ENCODE peak calls at places on chromosomes 1 and 21, in ten cellular contexts. R, D, S, W, O, I, X, P, K and G are unnamed samples.

GRCh38 chr1:226548281-226549093 is at the start of gene STUM:
- DNase-seq in X (peak; percentile 10), D (peak; percentile 35), K (peak; percentile 48), S (peak; percentile 72), P (peak; percentile 71), I (peak; percentile 64), O (no peak), W (no peak), R (no peak), G (peak; percentile 56)

GRCh38 chr1:209926045-209926444 is 12.0 kb upstream of the SYT14 start:
- DNase-seq in S (peak; percentile 91), X (peak; percentile 28), O (no peak), K (no peak), W (no peak), R (no peak), P (no peak), D (no peak), I (no peak), G (no peak)

GRCh38 chr1:92080128-92080985 is at the start of gene BTBD8:
- DNase-seq in R (peak; percentile 84), K (peak; percentile 81), S (peak; percentile 85), O (peak; percentile 76), X (peak; percentile 78), I (peak; percentile 91), P (peak; percentile 92), D (peak; percentile 84), W (peak; percentile 90), G (peak; percentile 83)

GRCh38 chr1:102550729-102551384 is 554.1 kb upstream of the OLFM3 start:
- DNase-seq in O (no peak), W (no peak), R (no peak), K (no peak), S (peak; percentile 62), I (no peak), X (no peak), P (no peak), D (no peak), G (no peak)

GRCh38 chr1:227125929-227126545 is 185.9 kb downstream of the COQ8A start:
- DNase-seq in X (no peak), D (no peak), R (no peak), W (no peak), K (no peak), S (no peak), I (no peak), O (no peak), P (no peak), G (peak; percentile 21)

GRCh38 chr1:60035925-60036324 is 37.6 kb downstream of the C1orf87 start:
- DNase-seq in P (no peak), O (no peak), I (no peak), X (no peak), S (no peak), W (no peak), D (no peak), R (no peak), K (no peak), G (no peak)

GRCh38 chr1:43552813-43553212 is 22.1 kb downstream of the PTPRF start:
- DNase-seq in P (peak; percentile 84), K (peak; percentile 75), D (peak; percentile 54), O (no peak), S (peak; percentile 31), I (no peak), R (no peak), W (peak; percentile 76), X (peak; percentile 46), G (peak; percentile 52)

GRCh38 chr1:147273409-147274307 is 31.2 kb downstream of the CHD1L start:
- DNase-seq in I (no peak), D (no peak), R (peak; percentile 71), O (peak; percentile 65), S (peak; percentile 93), P (no peak), W (no peak), K (no peak), X (peak; percentile 93), G (peak; percentile 27)

GRCh38 chr1:163761898-163762297 is 440.1 kb downstream of the NUF2 start:
- DNase-seq in P (no peak), R (no peak), S (no peak), D (no peak), W (no peak), I (no peak), K (no peak), O (no peak), X (no peak), G (no peak)

GRCh38 chr1:5374176-5374575 is 618.0 kb downstream of the NPHP4 start:
- DNase-seq in P (no peak), K (no peak), D (no peak), O (no peak), W (no peak), X (no peak), I (no peak), S (no peak), R (no peak), G (no peak)

GRCh38 chr1:14913475-14914155 is 239.9 kb upstream of the TMEM51 start:
- DNase-seq in S (no peak), I (no peak), W (no peak), K (no peak), R (no peak), D (no peak), O (no peak), P (no peak), X (no peak), G (no peak)

GRCh38 chr1:168465942-168466702 is 77.7 kb downstream of the XCL2 start:
- DNase-seq in W (no peak), I (no peak), S (no peak), O (no peak), P (no peak), X (peak; percentile 36), D (peak; percentile 23), K (no peak), R (peak; percentile 63), G (peak; percentile 64)

GRCh38 chr1:163120372-163120771 is 51.2 kb downstream of the RGS4 start:
- DNase-seq in W (no peak), P (no peak), I (no peak), O (no peak), D (no peak), X (no peak), R (no peak), S (no peak), K (no peak), G (no peak)

GRCh38 chr1:205480349-205481278 is 23.9 kb upstream of the CDK18 start:
- DNase-seq in W (no peak), K (no peak), D (no peak), O (no peak), I (no peak), R (no peak), P (no peak), X (no peak), S (no peak), G (no peak)

GRCh38 chr1:42822833-42823392 is 5.7 kb upstream of the SVBP start:
- DNase-seq in P (no peak), I (no peak), O (no peak), W (no peak), D (no peak), S (peak; percentile 57), R (no peak), X (peak; percentile 60), K (no peak), G (no peak)

GRCh38 chr1:29513357-29513756 is 277.0 kb downstream of the PTPRU start:
- DNase-seq in X (peak; percentile 64), W (no peak), K (no peak), D (peak; percentile 22), P (no peak), O (no peak), I (peak; percentile 32), R (peak; percentile 75), S (peak; percentile 89), G (peak; percentile 4)

DNA sequence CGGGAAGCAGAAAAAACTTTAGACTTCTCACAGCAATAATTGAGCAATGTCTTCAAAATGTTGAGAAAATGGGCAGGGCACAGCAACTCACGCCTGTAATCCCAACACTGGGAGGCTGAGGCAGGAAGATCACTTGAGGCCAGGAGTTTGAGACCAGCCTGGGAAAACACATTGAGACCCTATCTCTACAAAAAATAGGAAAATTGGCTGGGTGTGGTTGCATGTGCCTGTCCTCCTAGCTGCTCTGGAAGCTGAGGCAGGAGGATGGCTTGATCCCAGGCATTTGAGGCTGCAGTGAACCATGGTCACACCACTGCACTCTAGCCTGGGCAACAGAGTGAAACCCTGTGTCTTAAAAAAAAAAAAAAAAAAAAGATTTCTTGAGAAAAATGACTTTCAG is 7.8 kb upstream of the ZFP69 start:
- DNase-seq in I (no peak), X (no peak), D (no peak), R (no peak), K (no peak), O (no peak), W (no peak), S (no peak), P (no peak), G (no peak)
- H3K9me3 ChIP-seq in I (peaks cover 7% of the 10 kb centered on the region), X (no peaks in the 10 kb centered on the region), D (peaks cover 94% of the 10 kb centered on the region), R (peaks cover 19% of the 10 kb centered on the region), K (no peaks in the 10 kb centered on the region), O (peaks cover 91% of the 10 kb centered on the region), W (peaks cover 81% of the 10 kb centered on the region), S (peaks cover 22% of the 10 kb centered on the region), P (peaks cover 64% of the 10 kb centered on the region), G (peaks cover 2% of the 10 kb centered on the region)

GRCh38 chr1:8870605-8871538 is 7.6 kb downstream of the ENO1 start:
- DNase-seq in O (no peak), D (no peak), X (no peak), W (no peak), I (no peak), R (no peak), P (no peak), K (no peak), S (peak; percentile 48), G (peak; percentile 32)
- H3K4me1 ChIP-seq in O (peaks cover 39% of the 10 kb centered on the region), D (peaks cover 44% of the 10 kb centered on the region), X (peaks cover 26% of the 10 kb centered on the region), W (peaks cover 54% of the 10 kb centered on the region), I (no peaks in the 10 kb centered on the region), R (peaks cover 11% of the 10 kb centered on the region), P (peaks cover 51% of the 10 kb centered on the region), K (peaks cover 34% of the 10 kb centered on the region), S (peaks cover 72% of the 10 kb centered on the region), G (peaks cover 9% of the 10 kb centered on the region)

GRCh38 chr21:33278736-33279135 is 12.6 kb downstream of the IL10RB start:
- DNase-seq in D (no peak), O (no peak), X (peak; percentile 20), S (peak; percentile 16), P (no peak), K (no peak), I (no peak), R (no peak), W (no peak), G (no peak)
- H3K27ac ChIP-seq in D (no peak overlapping the region), O (no peak overlapping the region), X (no peak overlapping the region), S (no peak overlapping the region), P (no peak overlapping the region), K (no peak overlapping the region), I (no peak overlapping the region), R (no peak overlapping the region), W (no peak overlapping the region), G (no peak overlapping the region)

GRCh38 chr1:2916706-2917105 is 104.6 kb upstream of the ACTRT2 start:
- DNase-seq in R (no peak), D (no peak), P (no peak), X (no peak), O (no peak), W (no peak), K (no peak), I (no peak), S (no peak), G (no peak)
- H3K9me3 ChIP-seq in R (peaks cover 8% of the 10 kb centered on the region), D (no peaks in the 10 kb centered on the region), P (no peaks in the 10 kb centered on the region), X (peaks cover 7% of the 10 kb centered on the region), O (no peaks in the 10 kb centered on the region), W (no peaks in the 10 kb centered on the region), K (no peaks in the 10 kb centered on the region), I (no peaks in the 10 kb centered on the region), S (no peaks in the 10 kb centered on the region), G (no peaks in the 10 kb centered on the region)

GRCh38 chr1:8116892-8117262 is 90.8 kb upstream of the ERRFI1 start:
- DNase-seq in D (peak; percentile 77), R (no peak), P (no peak), W (peak; percentile 63), K (no peak), X (peak; percentile 97), S (peak; percentile 74), O (peak; percentile 84), I (peak; percentile 93), G (no peak)
- H3K4me1 ChIP-seq in D (peaks cover 65% of the 10 kb centered on the region), R (peaks cover 7% of the 10 kb centered on the region), P (peaks cover 47% of the 10 kb centered on the region), W (peaks cover 44% of the 10 kb centered on the region), K (peaks cover 27% of the 10 kb centered on the region), X (peaks cover 24% of the 10 kb centered on the region), S (peaks cover 21% of the 10 kb centered on the region), O (peaks cover 55% of the 10 kb centered on the region), I (no peaks in the 10 kb centered on the region), G (no peaks in the 10 kb centered on the region)